ENCODE peak calls at places on chromosome 15, in six cellular contexts. Y is endothelial cell, M is AG10803, H is brain microvascular endothelial cell, A is astrocyte, S is progenitor cell of endocrine pancreas. K is an unnamed sample.

GRCh38 chr15:22980189-22981136 is at the start of gene CYFIP1:
- DNase-seq in Y (peak), H (peak), A (peak), M (peak), S (peak), K (peak)

GRCh38 chr15:90839187-90840071 is 29.0 kb upstream of the FURIN start:
- DNase-seq in S (no peak), H (no peak), Y (no peak), M (no peak), A (peak), K (peak)

GRCh38 chr15:61720197-61720596 is 340.1 kb downstream of the VPS13C start:
- DNase-seq in A (no peak), H (no peak), M (no peak), S (no peak), Y (no peak), K (no peak)

GRCh38 chr15:50304856-50305255 is 39.3 kb upstream of the HDC start:
- DNase-seq in Y (no peak), H (no peak), S (no peak), M (peak), A (no peak), K (no peak)

GRCh38 chr15:33135355-33135781 is 59.1 kb downstream of the FMN1 start:
- DNase-seq in M (peak), H (no peak), A (peak), S (no peak), Y (no peak), K (peak)

GRCh38 chr15:41205315-41205714 is 25.2 kb downstream of the EXD1 start:
- DNase-seq in H (no peak), S (no peak), M (no peak), Y (no peak), A (no peak), K (peak)

GRCh38 chr15:87849181-87849580 is 407.4 kb downstream of the NTRK3 start:
- DNase-seq in H (no peak), Y (no peak), M (no peak), S (no peak), A (peak), K (peak)

GRCh38 chr15:90413411-90414379 is 25.7 kb downstream of the IQGAP1 start:
- DNase-seq in H (peak), Y (no peak), A (peak), M (peak), S (no peak), K (peak)

GRCh38 chr15:23686466-23687142 is 501 bp downstream of the NDN start:
- DNase-seq in A (peak), M (peak), S (peak), H (no peak), Y (peak), K (peak)

DNA sequence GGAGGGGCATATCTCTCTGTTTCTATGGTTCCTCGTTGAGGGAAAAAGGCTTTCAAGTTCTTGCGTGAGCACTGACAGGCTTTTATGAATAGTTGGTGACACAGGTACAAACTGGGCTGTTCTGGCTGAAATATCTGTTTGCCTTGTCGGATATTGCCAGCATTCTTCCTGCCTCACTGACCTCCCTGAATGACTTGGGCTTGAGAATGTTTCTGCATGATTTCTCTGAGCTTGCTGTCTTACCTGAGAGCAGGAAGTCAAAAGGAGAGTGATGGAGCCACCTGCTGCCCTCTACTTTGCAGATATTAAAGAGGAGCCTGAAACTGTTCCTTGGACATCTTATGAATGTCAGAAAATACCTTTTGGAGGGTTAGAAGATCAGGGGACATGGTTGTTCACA is 4.8 kb downstream of the GCNT3 start:
- DNase-seq in A (no peak), Y (no peak), S (no peak), H (no peak), M (no peak), K (no peak)
- TF ChIP-seq CTCF in A (no peak), Y (no peak), S (no peak), H (no peak), M (no peak), K (no peak)

DNA sequence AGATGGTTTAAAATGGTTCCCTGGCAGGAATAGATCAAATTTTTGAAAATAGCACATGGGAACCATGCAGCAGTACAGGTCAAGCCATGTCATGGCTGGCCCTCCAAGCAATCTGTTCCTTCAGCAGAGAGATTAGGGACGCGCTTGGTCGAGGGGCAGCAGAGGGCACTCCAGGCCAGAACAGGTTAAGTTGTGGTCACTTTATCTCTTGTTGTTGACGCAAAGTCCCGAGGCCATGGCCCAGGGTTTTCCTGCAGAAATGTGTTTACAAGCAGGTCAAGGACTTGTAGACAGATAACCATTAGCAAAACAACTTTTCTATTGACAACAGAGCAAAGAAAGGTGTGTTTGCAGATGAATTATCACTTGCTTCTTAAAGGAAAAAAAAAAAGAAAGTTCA is 570.0 kb upstream of the NR2F2 start:
- DNase-seq in A (no peak), Y (peak), M (peak), S (no peak), H (no peak), K (peak)
- TF ChIP-seq CTCF in A (no peak), Y (no peak), M (no peak), S (peak), H (peak), K (no peak)

GRCh38 chr15:74955796-74956647 is 550 bp downstream of the RPP25 start:
- DNase-seq in S (peak), H (no peak), Y (peak), M (peak), A (peak), K (peak)
- TF ChIP-seq CTCF in S (peak), H (peak), Y (peak), M (peak), A (no peak), K (peak)

GRCh38 chr15:31887246-31887645 is 143.1 kb upstream of the CHRNA7 start:
- DNase-seq in M (no peak), S (no peak), A (no peak), H (no peak), Y (peak), K (no peak)
- TF ChIP-seq CTCF in M (no peak), S (peak), A (no peak), H (peak), Y (peak), K (no peak)

GRCh38 chr15:85318048-85318731 is 62.2 kb upstream of the AKAP13 start:
- DNase-seq in M (peak), Y (no peak), S (no peak), A (peak), H (peak), K (peak)
- TF ChIP-seq CTCF in M (peak), Y (no peak), S (peak), A (peak), H (peak), K (peak)

GRCh38 chr15:98875309-98875708 is 132.3 kb downstream of the PGPEP1L start:
- DNase-seq in M (peak), A (no peak), H (no peak), S (no peak), Y (no peak), K (no peak)

GRCh38 chr15:98881526-98882517 is 125.8 kb downstream of the PGPEP1L start:
- DNase-seq in H (no peak), A (peak), Y (peak), S (no peak), M (peak), K (peak)

GRCh38 chr15:98878172-98878571 is 129.4 kb downstream of the PGPEP1L start:
- DNase-seq in S (no peak), Y (no peak), H (no peak), M (peak), A (peak), K (no peak)

GRCh38 chr15:98876461-98877369 is 130.9 kb downstream of the PGPEP1L start:
- DNase-seq in Y (no peak), M (no peak), H (no peak), A (peak), S (no peak), K (peak)

DNA sequence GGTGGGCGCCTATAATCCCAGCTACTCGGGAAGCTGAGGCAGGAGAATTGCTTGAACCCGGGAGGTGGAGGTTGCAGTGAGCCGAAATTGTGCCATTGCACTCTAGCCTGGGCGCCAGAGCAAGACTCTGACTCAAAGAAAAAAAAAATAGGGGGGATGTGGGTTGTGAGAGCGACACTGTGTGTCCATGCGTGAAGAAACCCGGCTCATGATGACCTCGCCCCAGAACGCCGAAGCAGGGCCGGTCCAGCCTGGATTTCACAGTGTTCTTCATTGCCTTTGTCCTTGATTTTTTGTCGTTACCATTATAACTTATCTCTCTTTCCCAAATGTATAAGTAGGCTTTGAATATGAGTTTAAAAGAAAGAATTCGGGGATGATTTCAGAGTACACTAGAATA is 128.7 kb downstream of the PGPEP1L start:
- DNase-seq in Y (no peak), M (no peak), S (no peak), H (no peak), A (no peak), K (no peak)
- TF ChIP-seq CTCF in Y (no peak), M (no peak), S (no peak), H (no peak), A (no peak), K (no peak)

GRCh38 chr15:74367296-74367854 is at the start of gene CYP11A1:
- DNase-seq in H (no peak), S (no peak), Y (no peak), M (no peak), A (no peak), K (no peak)
- TF ChIP-seq CTCF in H (no peak), S (no peak), Y (no peak), M (no peak), A (no peak), K (no peak)

GRCh38 chr15:92829875-92830274 is 70.2 kb upstream of the CHD2 start:
- DNase-seq in S (no peak), A (no peak), H (no peak), Y (no peak), M (no peak), K (no peak)

GRCh38 chr15:92833493-92834271 is 66.4 kb upstream of the CHD2 start:
- DNase-seq in Y (no peak), M (no peak), S (no peak), H (no peak), A (no peak), K (no peak)

GRCh38 chr15:92832992-92833438 is 67.1 kb upstream of the CHD2 start:
- DNase-seq in A (peak), M (peak), H (no peak), S (no peak), Y (no peak), K (peak)

GRCh38 chr15:92831459-92832229 is 68.5 kb upstream of the CHD2 start:
- DNase-seq in S (peak), A (peak), M (peak), Y (peak), H (peak), K (peak)
- TF ChIP-seq CTCF in S (no peak), A (no peak), M (no peak), Y (no peak), H (no peak), K (no peak)